ENCODE peak calls at places on chromosome 2, in ten cellular contexts. Z is PC-9, F is uterus, J is cardiac muscle cell, V is body of pancreas, H is IMR-90, E is A549, K is endodermal cell, W is mammary epithelial cell, L is endothelial cell of umbilical vein. Q is an unnamed sample.

GRCh38 chr2:191376981-191377629 is 131.9 kb downstream of the MYO1B start:
- DNase-seq in Z (peak; percentile 48), F (peak; percentile 73), J (peak; percentile 93), V (peak; percentile 77), H (peak; percentile 93), E (peak; percentile 83), K (peak; percentile 62), W (peak; percentile 86), L (peak; percentile 91), Q (peak; percentile 84)

GRCh38 chr2:108586631-108587030 is 52.4 kb downstream of the LIMS1 start:
- DNase-seq in Z (no peak), F (peak; percentile 34), J (no peak), V (no peak), H (no peak), E (no peak), K (no peak), W (no peak), L (peak; percentile 69), Q (no peak)

GRCh38 chr2:49210191-49210590 is 55.9 kb upstream of the FSHR start:
- DNase-seq in Z (no peak), F (no peak), J (no peak), V (peak; percentile 16), H (no peak), E (no peak), K (peak; percentile 90), W (no peak), L (no peak), Q (no peak)

GRCh38 chr2:237866119-237866621 is 6.7 kb downstream of the RAMP1 start:
- DNase-seq in Z (peak; percentile 63), F (no peak), J (peak; percentile 68), V (no peak), H (peak; percentile 78), E (no peak), K (no peak), W (no peak), L (peak; percentile 10), Q (no peak)

GRCh38 chr2:61432990-61433389 is 37.9 kb downstream of the USP34 start:
- DNase-seq in Z (no peak), F (no peak), J (no peak), V (no peak), H (no peak), E (no peak), K (no peak), W (no peak), L (no peak), Q (no peak)

GRCh38 chr2:75503048-75503607 is 57.6 kb downstream of the EVA1A start:
- DNase-seq in Z (peak; percentile 45), F (no peak), J (peak; percentile 54), V (no peak), H (peak; percentile 86), E (peak; percentile 12), K (no peak), W (peak; percentile 87), L (peak; percentile 97), Q (peak; percentile 44)

GRCh38 chr2:222283634-222284033 is 15.2 kb downstream of the PAX3 start:
- DNase-seq in Z (no peak), F (no peak), J (no peak), V (no peak), H (no peak), E (no peak), K (peak; percentile 83), W (no peak), L (no peak), Q (no peak)

GRCh38 chr2:188787661-188788044 is 186.5 kb upstream of the COL3A1 start:
- DNase-seq in Z (no peak), F (no peak), J (peak; percentile 84), V (no peak), H (no peak), E (no peak), K (no peak), W (no peak), L (peak; percentile 29), Q (no peak)

GRCh38 chr2:22885245-22885644 is 499.7 kb upstream of the KLHL29 start:
- DNase-seq in Z (no peak), F (no peak), J (no peak), V (no peak), H (no peak), E (no peak), K (no peak), W (no peak), L (no peak), Q (no peak)

GRCh38 chr2:240615830-240616547 is 9.3 kb upstream of the GPR35 start:
- DNase-seq in Z (no peak), F (no peak), J (peak; percentile 15), V (peak; percentile 3), H (no peak), E (no peak), K (no peak), W (no peak), L (no peak), Q (no peak)

GRCh38 chr2:47012189-47012588 is 96.6 kb upstream of the MCFD2 start:
- DNase-seq in Z (no peak), F (no peak), J (no peak), V (no peak), H (no peak), E (no peak), K (no peak), W (no peak), L (no peak), Q (no peak)

GRCh38 chr2:62785216-62785615 is 79.7 kb downstream of the EHBP1 start:
- DNase-seq in Z (no peak), F (no peak), J (no peak), V (no peak), H (peak; percentile 85), E (no peak), K (no peak), W (peak; percentile 11), L (peak; percentile 9), Q (no peak)

GRCh38 chr2:67240507-67240906 is 156.6 kb upstream of the ETAA1 start:
- DNase-seq in Z (no peak), F (no peak), J (no peak), V (no peak), H (peak; percentile 53), E (no peak), K (no peak), W (peak; percentile 64), L (no peak), Q (no peak)

GRCh38 chr2:52749764-52750163 is 1017.8 kb upstream of the CHAC2 start:
- DNase-seq in Z (no peak), F (no peak), J (no peak), V (no peak), H (no peak), E (no peak), K (no peak), W (no peak), L (no peak), Q (no peak)

GRCh38 chr2:241036964-241037421 is 38.6 kb downstream of the SNED1 start:
- DNase-seq in Z (no peak), F (no peak), J (no peak), V (no peak), H (no peak), E (no peak), K (no peak), W (no peak), L (no peak), Q (no peak)

GRCh38 chr2:127100261-127101047 is 6.5 kb downstream of the BIN1 start:
- DNase-seq in Z (peak; percentile 65), F (peak; percentile 17), J (peak; percentile 28), V (peak; percentile 48), H (peak; percentile 19), E (peak; percentile 76), K (peak; percentile 50), W (no peak), L (no peak), Q (peak; percentile 57)

GRCh38 chr2:112840068-112840445 is 3.5 kb upstream of the IL1B start:
- DNase-seq in Z (no peak), F (no peak), J (no peak), V (no peak), H (no peak), E (no peak), K (no peak), W (no peak), L (no peak), Q (no peak)

GRCh38 chr2:226838758-226839555 is 3.1 kb downstream of the RHBDD1 start:
- DNase-seq in Z (no peak), F (no peak), J (no peak), V (no peak), H (no peak), E (no peak), K (no peak), W (no peak), L (no peak), Q (no peak)
- H3K27ac ChIP-seq in Z (no peak overlapping the region), F (no peak overlapping the region), J (no peak overlapping the region), V (no peak overlapping the region), H (no peak overlapping the region), E (peak overlapping the region; percentile 13), K (no peak overlapping the region), W (no peak overlapping the region), L (no peak overlapping the region), Q (no peak overlapping the region)

GRCh38 chr2:11742317-11742701 is 4.1 kb upstream of the LPIN1 start:
- DNase-seq in Z (no peak), F (no peak), J (no peak), V (no peak), H (peak; percentile 45), E (no peak), K (no peak), W (no peak), L (no peak), Q (no peak)
- TF ChIP-seq CTCF in Z (no peak), F (no peak), J (no peak), V (no peak), H (no peak), E (no peak), K (no peak), W (no peak), L (no peak), Q (no peak)

DNA sequence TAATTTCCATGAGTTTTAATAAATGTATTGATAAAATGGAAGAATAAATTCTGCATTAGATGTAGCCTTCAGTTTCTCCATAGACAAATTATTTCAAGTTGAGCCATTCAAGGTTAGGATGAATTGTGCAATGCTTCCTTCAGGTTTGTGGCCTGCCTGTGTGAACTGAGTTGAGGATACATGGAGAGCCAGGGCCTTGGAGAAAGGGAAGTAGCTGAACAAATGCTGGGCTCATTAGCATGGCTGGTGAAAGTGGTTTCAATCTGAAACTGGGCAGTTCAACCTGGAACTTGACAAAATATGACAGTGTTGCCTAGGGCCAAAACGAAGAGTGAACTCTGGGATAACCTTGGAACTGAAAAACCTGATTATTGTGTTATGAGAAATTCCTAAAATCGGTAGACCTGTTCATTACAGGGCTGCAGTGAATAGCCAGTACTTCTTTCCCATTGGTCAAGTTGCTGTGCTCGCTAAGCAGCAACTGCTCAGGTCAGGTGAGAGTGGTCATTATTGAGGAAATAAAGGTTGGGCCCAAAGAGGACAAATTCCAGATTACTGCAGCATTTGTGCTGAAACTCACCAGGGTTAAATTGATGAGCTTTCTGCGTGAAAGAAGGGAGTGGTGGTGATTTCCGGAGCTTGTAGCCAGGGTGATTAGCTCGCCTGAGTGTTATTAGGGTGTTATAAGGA is 12.7 kb downstream of the INPP1 start:
- DNase-seq in Z (no peak), F (no peak), J (peak; percentile 41), V (no peak), H (no peak), E (no peak), K (no peak), W (peak; percentile 78), L (no peak), Q (no peak)
- H3K27ac ChIP-seq in Z (no peak overlapping the region), F (no peak overlapping the region), J (no peak overlapping the region), V (peak overlapping the region; percentile 21), H (no peak overlapping the region), E (no peak overlapping the region), K (no peak overlapping the region), W (peak overlapping the region; percentile 73), L (no peak overlapping the region), Q (no peak overlapping the region)

DNA sequence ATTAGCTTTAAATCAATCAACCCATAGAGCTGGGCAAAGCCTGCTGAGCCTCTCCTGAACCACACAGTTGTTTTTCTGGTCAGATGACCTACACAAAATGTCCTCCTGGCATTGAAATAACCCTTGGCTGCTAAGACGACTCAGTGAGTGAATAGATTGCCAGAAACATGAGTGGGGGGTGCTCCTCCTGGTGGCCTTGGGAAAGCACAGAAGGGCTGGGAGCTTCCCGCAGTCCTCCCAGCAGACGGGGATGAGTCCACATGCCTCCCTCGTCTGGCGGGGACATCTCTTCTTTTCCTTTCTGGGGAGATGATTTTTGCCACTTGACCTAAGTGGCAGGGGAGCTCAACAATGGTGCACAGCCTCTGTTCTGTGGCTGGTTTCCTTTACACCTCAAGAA is 15.0 kb downstream of the MAL start:
- DNase-seq in Z (no peak), F (no peak), J (no peak), V (no peak), H (no peak), E (no peak), K (no peak), W (no peak), L (no peak), Q (no peak)
- TF ChIP-seq CTCF in Z (no peak), F (no peak), J (no peak), V (no peak), H (no peak), E (no peak), K (peak; percentile 34), W (no peak), L (no peak), Q (no peak)

Q was measured in RWPE1.